ENCODE peak calls at places on chromosomes 12 and 14, in eight cellular contexts. O is H7, N is activated T-helper 1 cell treated with Interleukin-2 at 50 U/mL for 16 hours, R is astrocyte of the spinal cord, I is colonic mucosa, G is NCI-H510A treated with DMSO at 0.1 percent for 48 hours, A is heart right ventricle, X is COR-L47. M is an unnamed sample.

GRCh38 chr12:107092669-107093546 is 441 bp downstream of the CRY1 start:
- DNase-seq in O (peak), N (peak), R (no peak), I (peak), G (peak), A (peak), X (peak), M (no peak)

GRCh38 chr12:56872366-56872765 is 61.8 kb downstream of the SDR9C7 start:
- DNase-seq in O (no peak), N (no peak), R (no peak), I (no peak), G (no peak), A (no peak), X (no peak), M (no peak)

GRCh38 chr14:96098309-96098998 is 59.3 kb downstream of the C14orf132 start:
- DNase-seq in O (peak), N (no peak), R (peak), I (peak), G (peak), A (no peak), X (peak), M (peak)

GRCh38 chr12:64219135-64219534 is 3.0 kb downstream of the KICS2 start:
- DNase-seq in O (no peak), N (no peak), R (no peak), I (no peak), G (no peak), A (no peak), X (no peak), M (no peak)

GRCh38 chr14:79661762-79662161 is 549.5 kb downstream of the DIO2 start:
- DNase-seq in O (no peak), N (no peak), R (peak), I (no peak), G (no peak), A (no peak), X (peak), M (peak)

GRCh38 chr14:75717729-75718128 is 56.7 kb downstream of the TTLL5 start:
- DNase-seq in O (no peak), N (no peak), R (no peak), I (no peak), G (no peak), A (no peak), X (no peak), M (no peak)

GRCh38 chr14:60647081-60647836 is 2.0 kb downstream of the SIX1 start:
- DNase-seq in O (peak), N (no peak), R (peak), I (no peak), G (peak), A (no peak), X (peak), M (no peak)

GRCh38 chr12:76449572-76449971 is 101.4 kb upstream of the BBS10 start:
- DNase-seq in O (no peak), N (no peak), R (peak), I (no peak), G (no peak), A (no peak), X (no peak), M (no peak)

GRCh38 chr12:94109154-94109553 is 39.2 kb upstream of the PLXNC1 start:
- DNase-seq in O (no peak), N (no peak), R (peak), I (no peak), G (no peak), A (no peak), X (no peak), M (no peak)

GRCh38 chr12:9378430-9378835 is 170.2 kb upstream of the PZP start:
- DNase-seq in O (peak), N (no peak), R (no peak), I (no peak), G (no peak), A (no peak), X (no peak), M (no peak)

GRCh38 chr14:96627386-96627785 is 125.2 kb downstream of the PAPOLA start:
- DNase-seq in O (peak), N (no peak), R (no peak), I (no peak), G (no peak), A (no peak), X (no peak), M (no peak)

GRCh38 chr12:51482808-51483532 is 58.3 kb downstream of the SLC4A8 start:
- DNase-seq in O (no peak), N (no peak), R (no peak), I (no peak), G (no peak), A (no peak), X (no peak), M (no peak)

GRCh38 chr14:22846811-22847307 is 10.5 kb downstream of the MMP14 start:
- DNase-seq in O (peak), N (no peak), R (no peak), I (no peak), G (no peak), A (no peak), X (no peak), M (no peak)

GRCh38 chr12:50579757-50580267 is 75.0 kb downstream of the DIP2B start:
- DNase-seq in O (no peak), N (no peak), R (peak), I (no peak), G (no peak), A (no peak), X (no peak), M (no peak)

GRCh38 chr14:65252471-65253255 is 150.3 kb upstream of the MAX start:
- DNase-seq in O (no peak), N (no peak), R (no peak), I (no peak), G (no peak), A (no peak), X (no peak), M (no peak)

GRCh38 chr14:33674716-33675115 is 276.2 kb downstream of the EGLN3 start:
- DNase-seq in O (no peak), N (no peak), R (no peak), I (no peak), G (no peak), A (no peak), X (no peak), M (no peak)

GRCh38 chr12:81573228-81573627 is 185.9 kb downstream of the PPFIA2 start:
- DNase-seq in O (no peak), N (no peak), R (peak), I (no peak), G (no peak), A (no peak), X (no peak), M (peak)

GRCh38 chr12:69851976-69852375 is 26.9 kb downstream of the MYRFL start:
- DNase-seq in O (no peak), N (no peak), R (peak), I (no peak), G (no peak), A (no peak), X (no peak), M (no peak)